ENCODE peak calls at places on chromosomes 6 and 20, in six cellular contexts. One of them, this sample, is unnamed.

GRCh38 chr20:31781945-31782344 is 37.2 kb upstream of the MYLK2 start:
- DNase-seq in stimulated activated CD4-positive, alpha-beta T cell treated with anti-CD3 and anti-CD28 coated beads, Interleukin-2, amount 100 ng/mL, for 48 hours: no peak
- DNase-seq in NCI-H1092: no peak
- DNase-seq in cardiac fibroblast: no peak
- DNase-seq in stimulated activated effector memory CD8-positive, alpha-beta T cell treated with anti-CD3 and anti-CD28 coated beads, Interleukin-12 subunit alpha, Interleukin-12 subunit beta, amount 100 ng/mL, for 72 hours: no peak
- DNase-seq in posterior cingulate gyrus: no peak
- DNase-seq in this sample: no peak

GRCh38 chr20:2368621-2369020 is 12.1 kb upstream of the TGM6 start:
- DNase-seq in cardiac fibroblast: no peak
- DNase-seq in stimulated activated effector memory CD8-positive, alpha-beta T cell treated with anti-CD3 and anti-CD28 coated beads, Interleukin-12 subunit alpha, Interleukin-12 subunit beta, amount 100 ng/mL, for 72 hours: no peak
- DNase-seq in posterior cingulate gyrus: no peak
- DNase-seq in stimulated activated CD4-positive, alpha-beta T cell treated with anti-CD3 and anti-CD28 coated beads, Interleukin-2, amount 100 ng/mL, for 48 hours: no peak
- DNase-seq in NCI-H1092: no peak
- DNase-seq in this sample: no peak

GRCh38 chr6:147438758-147439528 is 69.5 kb upstream of the SAMD5 start:
- DNase-seq in stimulated activated effector memory CD8-positive, alpha-beta T cell treated with anti-CD3 and anti-CD28 coated beads, Interleukin-12 subunit alpha, Interleukin-12 subunit beta, amount 100 ng/mL, for 72 hours: no peak
- DNase-seq in NCI-H1092: no peak
- DNase-seq in stimulated activated CD4-positive, alpha-beta T cell treated with anti-CD3 and anti-CD28 coated beads, Interleukin-2, amount 100 ng/mL, for 48 hours: no peak
- DNase-seq in cardiac fibroblast: no peak
- DNase-seq in posterior cingulate gyrus: no peak
- DNase-seq in this sample: no peak

GRCh38 chr20:48002517-48002970 is 217.3 kb upstream of the SULF2 start:
- DNase-seq in stimulated activated CD4-positive, alpha-beta T cell treated with anti-CD3 and anti-CD28 coated beads, Interleukin-2, amount 100 ng/mL, for 48 hours: no peak
- DNase-seq in posterior cingulate gyrus: no peak
- DNase-seq in stimulated activated effector memory CD8-positive, alpha-beta T cell treated with anti-CD3 and anti-CD28 coated beads, Interleukin-12 subunit alpha, Interleukin-12 subunit beta, amount 100 ng/mL, for 72 hours: no peak
- DNase-seq in cardiac fibroblast: peak
- DNase-seq in NCI-H1092: no peak
- DNase-seq in this sample: no peak

GRCh38 chr6:43943781-43944250 is 173.8 kb downstream of the VEGFA start:
- DNase-seq in stimulated activated CD4-positive, alpha-beta T cell treated with anti-CD3 and anti-CD28 coated beads, Interleukin-2, amount 100 ng/mL, for 48 hours: no peak
- DNase-seq in posterior cingulate gyrus: no peak
- DNase-seq in NCI-H1092: no peak
- DNase-seq in stimulated activated effector memory CD8-positive, alpha-beta T cell treated with anti-CD3 and anti-CD28 coated beads, Interleukin-12 subunit alpha, Interleukin-12 subunit beta, amount 100 ng/mL, for 72 hours: no peak
- DNase-seq in cardiac fibroblast: no peak
- DNase-seq in this sample: no peak

GRCh38 chr20:6140947-6141346 is 18.1 kb upstream of the FERMT1 start:
- DNase-seq in NCI-H1092: no peak
- DNase-seq in cardiac fibroblast: no peak
- DNase-seq in posterior cingulate gyrus: no peak
- DNase-seq in stimulated activated effector memory CD8-positive, alpha-beta T cell treated with anti-CD3 and anti-CD28 coated beads, Interleukin-12 subunit alpha, Interleukin-12 subunit beta, amount 100 ng/mL, for 72 hours: no peak
- DNase-seq in stimulated activated CD4-positive, alpha-beta T cell treated with anti-CD3 and anti-CD28 coated beads, Interleukin-2, amount 100 ng/mL, for 48 hours: no peak
- DNase-seq in this sample: no peak

GRCh38 chr6:7135755-7136154 is 28.0 kb downstream of the RREB1 start:
- DNase-seq in posterior cingulate gyrus: no peak
- DNase-seq in stimulated activated CD4-positive, alpha-beta T cell treated with anti-CD3 and anti-CD28 coated beads, Interleukin-2, amount 100 ng/mL, for 48 hours: no peak
- DNase-seq in cardiac fibroblast: no peak
- DNase-seq in stimulated activated effector memory CD8-positive, alpha-beta T cell treated with anti-CD3 and anti-CD28 coated beads, Interleukin-12 subunit alpha, Interleukin-12 subunit beta, amount 100 ng/mL, for 72 hours: no peak
- DNase-seq in NCI-H1092: no peak
- DNase-seq in this sample: no peak

GRCh38 chr6:116145786-116146675 is 20.1 kb upstream of the COL10A1 start:
- DNase-seq in NCI-H1092: no peak
- DNase-seq in posterior cingulate gyrus: no peak
- DNase-seq in stimulated activated CD4-positive, alpha-beta T cell treated with anti-CD3 and anti-CD28 coated beads, Interleukin-2, amount 100 ng/mL, for 48 hours: no peak
- DNase-seq in cardiac fibroblast: peak
- DNase-seq in stimulated activated effector memory CD8-positive, alpha-beta T cell treated with anti-CD3 and anti-CD28 coated beads, Interleukin-12 subunit alpha, Interleukin-12 subunit beta, amount 100 ng/mL, for 72 hours: no peak
- DNase-seq in this sample: peak

GRCh38 chr6:116767715-116768114 is 2.2 kb upstream of the FAM162B start:
- DNase-seq in stimulated activated CD4-positive, alpha-beta T cell treated with anti-CD3 and anti-CD28 coated beads, Interleukin-2, amount 100 ng/mL, for 48 hours: no peak
- DNase-seq in stimulated activated effector memory CD8-positive, alpha-beta T cell treated with anti-CD3 and anti-CD28 coated beads, Interleukin-12 subunit alpha, Interleukin-12 subunit beta, amount 100 ng/mL, for 72 hours: no peak
- DNase-seq in NCI-H1092: no peak
- DNase-seq in posterior cingulate gyrus: no peak
- DNase-seq in cardiac fibroblast: no peak
- DNase-seq in this sample: no peak

GRCh38 chr20:37622728-37623127 is 71.1 kb upstream of the CTNNBL1 start:
- DNase-seq in stimulated activated CD4-positive, alpha-beta T cell treated with anti-CD3 and anti-CD28 coated beads, Interleukin-2, amount 100 ng/mL, for 48 hours: no peak
- DNase-seq in NCI-H1092: no peak
- DNase-seq in cardiac fibroblast: no peak
- DNase-seq in posterior cingulate gyrus: no peak
- DNase-seq in stimulated activated effector memory CD8-positive, alpha-beta T cell treated with anti-CD3 and anti-CD28 coated beads, Interleukin-12 subunit alpha, Interleukin-12 subunit beta, amount 100 ng/mL, for 72 hours: no peak
- DNase-seq in this sample: no peak

GRCh38 chr6:50868466-50868865 is 49.8 kb downstream of the TFAP2B start:
- DNase-seq in stimulated activated CD4-positive, alpha-beta T cell treated with anti-CD3 and anti-CD28 coated beads, Interleukin-2, amount 100 ng/mL, for 48 hours: no peak
- DNase-seq in cardiac fibroblast: no peak
- DNase-seq in NCI-H1092: no peak
- DNase-seq in posterior cingulate gyrus: no peak
- DNase-seq in stimulated activated effector memory CD8-positive, alpha-beta T cell treated with anti-CD3 and anti-CD28 coated beads, Interleukin-12 subunit alpha, Interleukin-12 subunit beta, amount 100 ng/mL, for 72 hours: no peak
- DNase-seq in this sample: no peak

GRCh38 chr6:80962382-80962781 is 790.1 kb downstream of the TENT5A start:
- DNase-seq in stimulated activated effector memory CD8-positive, alpha-beta T cell treated with anti-CD3 and anti-CD28 coated beads, Interleukin-12 subunit alpha, Interleukin-12 subunit beta, amount 100 ng/mL, for 72 hours: no peak
- DNase-seq in cardiac fibroblast: no peak
- DNase-seq in NCI-H1092: no peak
- DNase-seq in posterior cingulate gyrus: no peak
- DNase-seq in stimulated activated CD4-positive, alpha-beta T cell treated with anti-CD3 and anti-CD28 coated beads, Interleukin-2, amount 100 ng/mL, for 48 hours: no peak
- DNase-seq in this sample: no peak

GRCh38 chr6:25311251-25311910 is 32.2 kb downstream of the CARMIL1 start:
- DNase-seq in cardiac fibroblast: peak
- DNase-seq in NCI-H1092: no peak
- DNase-seq in posterior cingulate gyrus: no peak
- DNase-seq in stimulated activated effector memory CD8-positive, alpha-beta T cell treated with anti-CD3 and anti-CD28 coated beads, Interleukin-12 subunit alpha, Interleukin-12 subunit beta, amount 100 ng/mL, for 72 hours: no peak
- DNase-seq in stimulated activated CD4-positive, alpha-beta T cell treated with anti-CD3 and anti-CD28 coated beads, Interleukin-2, amount 100 ng/mL, for 48 hours: no peak
- DNase-seq in this sample: no peak

GRCh38 chr20:53208110-53208908 is 236.2 kb downstream of the TSHZ2 start:
- DNase-seq in NCI-H1092: no peak
- DNase-seq in stimulated activated CD4-positive, alpha-beta T cell treated with anti-CD3 and anti-CD28 coated beads, Interleukin-2, amount 100 ng/mL, for 48 hours: peak
- DNase-seq in posterior cingulate gyrus: no peak
- DNase-seq in cardiac fibroblast: no peak
- DNase-seq in stimulated activated effector memory CD8-positive, alpha-beta T cell treated with anti-CD3 and anti-CD28 coated beads, Interleukin-12 subunit alpha, Interleukin-12 subunit beta, amount 100 ng/mL, for 72 hours: no peak
- DNase-seq in this sample: no peak

GRCh38 chr20:51121272-51121671 is 98.4 kb upstream of the KCNG1 start:
- DNase-seq in stimulated activated CD4-positive, alpha-beta T cell treated with anti-CD3 and anti-CD28 coated beads, Interleukin-2, amount 100 ng/mL, for 48 hours: no peak
- DNase-seq in cardiac fibroblast: no peak
- DNase-seq in stimulated activated effector memory CD8-positive, alpha-beta T cell treated with anti-CD3 and anti-CD28 coated beads, Interleukin-12 subunit alpha, Interleukin-12 subunit beta, amount 100 ng/mL, for 72 hours: no peak
- DNase-seq in posterior cingulate gyrus: peak
- DNase-seq in NCI-H1092: no peak
- DNase-seq in this sample: no peak

GRCh38 chr6:154751020-154751800 is 18.0 kb downstream of the SCAF8 start:
- DNase-seq in NCI-H1092: no peak
- DNase-seq in stimulated activated CD4-positive, alpha-beta T cell treated with anti-CD3 and anti-CD28 coated beads, Interleukin-2, amount 100 ng/mL, for 48 hours: no peak
- DNase-seq in cardiac fibroblast: no peak
- DNase-seq in stimulated activated effector memory CD8-positive, alpha-beta T cell treated with anti-CD3 and anti-CD28 coated beads, Interleukin-12 subunit alpha, Interleukin-12 subunit beta, amount 100 ng/mL, for 72 hours: no peak
- DNase-seq in posterior cingulate gyrus: no peak
- DNase-seq in this sample: no peak

GRCh38 chr20:34639755-34640222 is 37.1 kb downstream of the PIGU start:
- DNase-seq in stimulated activated CD4-positive, alpha-beta T cell treated with anti-CD3 and anti-CD28 coated beads, Interleukin-2, amount 100 ng/mL, for 48 hours: no peak
- DNase-seq in cardiac fibroblast: no peak
- DNase-seq in NCI-H1092: peak
- DNase-seq in stimulated activated effector memory CD8-positive, alpha-beta T cell treated with anti-CD3 and anti-CD28 coated beads, Interleukin-12 subunit alpha, Interleukin-12 subunit beta, amount 100 ng/mL, for 72 hours: no peak
- DNase-seq in posterior cingulate gyrus: no peak
- DNase-seq in this sample: no peak

This sample was measured in CMK.